ENCODE peak calls at places on chromosomes 11 and 22, in five cellular contexts. One of them, this sample, is unnamed.

GRCh38 chr11:76695767-76696166 is 25.2 kb upstream of the LRRC32 start:
- DNase-seq in iPS DF 6.9: no peak
- DNase-seq in AG10803: no peak
- DNase-seq in HAP-1: no peak
- DNase-seq in body of pancreas: no peak
- DNase-seq in this sample: no peak

GRCh38 chr22:26744892-26745808 is 87.8 kb downstream of the MIAT start:
- DNase-seq in iPS DF 6.9: no peak
- DNase-seq in AG10803: no peak
- DNase-seq in HAP-1: no peak
- DNase-seq in body of pancreas: no peak
- DNase-seq in this sample: peak; percentile 19

GRCh38 chr11:35030716-35031213 is 108.2 kb upstream of the CD44 start:
- DNase-seq in iPS DF 6.9: no peak
- DNase-seq in AG10803: peak; percentile 90
- DNase-seq in HAP-1: no peak
- DNase-seq in body of pancreas: no peak
- DNase-seq in this sample: no peak

GRCh38 chr11:14237333-14237988 is 121.5 kb downstream of the RRAS2 start:
- DNase-seq in iPS DF 6.9: no peak
- DNase-seq in AG10803: no peak
- DNase-seq in HAP-1: no peak
- DNase-seq in body of pancreas: no peak
- DNase-seq in this sample: no peak

GRCh38 chr11:115548878-115549528 is 44.8 kb upstream of the CADM1 start:
- DNase-seq in iPS DF 6.9: peak; percentile 75
- DNase-seq in AG10803: no peak
- DNase-seq in HAP-1: no peak
- DNase-seq in body of pancreas: peak; percentile 22
- DNase-seq in this sample: no peak

GRCh38 chr22:32745251-32745995 is 56.1 kb upstream of the TIMP3 start:
- DNase-seq in iPS DF 6.9: peak; percentile 4
- DNase-seq in AG10803: peak; percentile 66
- DNase-seq in HAP-1: no peak
- DNase-seq in body of pancreas: no peak
- DNase-seq in this sample: peak; percentile 48

GRCh38 chr22:38754247-38755154 is 1.3 kb downstream of the SUN2 start:
- DNase-seq in iPS DF 6.9: no peak
- DNase-seq in AG10803: peak; percentile 63
- DNase-seq in HAP-1: peak; percentile 51
- DNase-seq in body of pancreas: peak; percentile 87
- DNase-seq in this sample: peak; percentile 78

GRCh38 chr11:119108151-119108856 is 1.2 kb downstream of the C2CD2L start:
- DNase-seq in iPS DF 6.9: no peak
- DNase-seq in AG10803: peak; percentile 11
- DNase-seq in HAP-1: peak; percentile 84
- DNase-seq in body of pancreas: peak; percentile 46
- DNase-seq in this sample: no peak

GRCh38 chr11:66051371-66051765 is 796 bp upstream of the SF3B2 start:
- DNase-seq in iPS DF 6.9: no peak
- DNase-seq in AG10803: no peak
- DNase-seq in HAP-1: no peak
- DNase-seq in body of pancreas: no peak
- DNase-seq in this sample: no peak

GRCh38 chr11:124150684-124151083 is 32.5 kb upstream of the OR10D3 start:
- DNase-seq in iPS DF 6.9: no peak
- DNase-seq in AG10803: no peak
- DNase-seq in HAP-1: no peak
- DNase-seq in body of pancreas: no peak
- DNase-seq in this sample: no peak

GRCh38 chr22:20114506-20115475 is 1.1 kb upstream of the RANBP1 start:
- DNase-seq in iPS DF 6.9: no peak
- DNase-seq in AG10803: no peak
- DNase-seq in HAP-1: no peak
- DNase-seq in body of pancreas: no peak
- DNase-seq in this sample: no peak

GRCh38 chr11:82763167-82763566 is 29.5 kb upstream of the FAM181B start:
- DNase-seq in iPS DF 6.9: no peak
- DNase-seq in AG10803: no peak
- DNase-seq in HAP-1: no peak
- DNase-seq in body of pancreas: no peak
- DNase-seq in this sample: no peak

GRCh38 chr11:110279881-110280280 is 16.5 kb downstream of the RDX start:
- DNase-seq in iPS DF 6.9: no peak
- DNase-seq in AG10803: no peak
- DNase-seq in HAP-1: no peak
- DNase-seq in body of pancreas: no peak
- DNase-seq in this sample: no peak

GRCh38 chr22:37263966-37264887 is 18.1 kb upstream of the CYTH4 start:
- DNase-seq in iPS DF 6.9: no peak
- DNase-seq in AG10803: no peak
- DNase-seq in HAP-1: no peak
- DNase-seq in body of pancreas: no peak
- DNase-seq in this sample: no peak

GRCh38 chr11:110381214-110381613 is 48.5 kb upstream of the FDX1 start:
- DNase-seq in iPS DF 6.9: no peak
- DNase-seq in AG10803: no peak
- DNase-seq in HAP-1: no peak
- DNase-seq in body of pancreas: no peak
- DNase-seq in this sample: no peak

GRCh38 chr11:70661763-70662501 is 263.6 kb downstream of the CTTN start:
- DNase-seq in iPS DF 6.9: no peak
- DNase-seq in AG10803: peak; percentile 22
- DNase-seq in HAP-1: no peak
- DNase-seq in body of pancreas: no peak
- DNase-seq in this sample: peak; percentile 33

GRCh38 chr11:75281469-75282095 is 41.0 kb downstream of the TPBGL start:
- DNase-seq in iPS DF 6.9: no peak
- DNase-seq in AG10803: no peak
- DNase-seq in HAP-1: no peak
- DNase-seq in body of pancreas: no peak
- DNase-seq in this sample: no peak

GRCh38 chr22:24445481-24446290 is 18.3 kb downstream of the ADORA2A start:
- DNase-seq in iPS DF 6.9: no peak
- DNase-seq in AG10803: no peak
- DNase-seq in HAP-1: no peak
- DNase-seq in body of pancreas: no peak
- DNase-seq in this sample: no peak

GRCh38 chr11:13837286-13837685 is 125.2 kb upstream of the SPON1 start:
- DNase-seq in iPS DF 6.9: no peak
- DNase-seq in AG10803: no peak
- DNase-seq in HAP-1: no peak
- DNase-seq in body of pancreas: no peak
- DNase-seq in this sample: no peak

GRCh38 chr22:27170491-27170890 is 513.1 kb downstream of the MIAT start:
- DNase-seq in iPS DF 6.9: no peak
- DNase-seq in AG10803: peak; percentile 99
- DNase-seq in HAP-1: no peak
- DNase-seq in body of pancreas: no peak
- DNase-seq in this sample: no peak

GRCh38 chr11:67582026-67582425 is 1.6 kb upstream of the GSTP1 start:
- DNase-seq in iPS DF 6.9: no peak
- DNase-seq in AG10803: no peak
- DNase-seq in HAP-1: no peak
- DNase-seq in body of pancreas: no peak
- DNase-seq in this sample: no peak

GRCh38 chr11:66126808-66127555 is 56.9 kb downstream of the PACS1 start:
- DNase-seq in iPS DF 6.9: no peak
- DNase-seq in AG10803: peak; percentile 80
- DNase-seq in HAP-1: peak; percentile 38
- DNase-seq in body of pancreas: no peak
- DNase-seq in this sample: peak; percentile 86

GRCh38 chr22:42646569-42647525 is 2.3 kb downstream of the CYB5R3 start:
- DNase-seq in iPS DF 6.9: no peak
- DNase-seq in AG10803: peak; percentile 33
- DNase-seq in HAP-1: no peak
- DNase-seq in body of pancreas: peak; percentile 63
- DNase-seq in this sample: peak; percentile 49

GRCh38 chr22:42905702-42906183 is 48.7 kb upstream of the ARFGAP3 start:
- DNase-seq in iPS DF 6.9: no peak
- DNase-seq in AG10803: no peak
- DNase-seq in HAP-1: no peak
- DNase-seq in body of pancreas: peak; percentile 98
- DNase-seq in this sample: no peak

GRCh38 chr22:46830001-46830715 is 67.7 kb downstream of the TBC1D22A start:
- DNase-seq in iPS DF 6.9: no peak
- DNase-seq in AG10803: peak; percentile 73
- DNase-seq in HAP-1: peak; percentile 53
- DNase-seq in body of pancreas: no peak
- DNase-seq in this sample: no peak

GRCh38 chr11:2551131-2551530 is 106.3 kb downstream of the KCNQ1 start:
- DNase-seq in iPS DF 6.9: no peak
- DNase-seq in AG10803: no peak
- DNase-seq in HAP-1: no peak
- DNase-seq in body of pancreas: no peak
- DNase-seq in this sample: no peak

GRCh38 chr11:23310276-23310675 is 450.0 kb upstream of the CCDC179 start:
- DNase-seq in iPS DF 6.9: no peak
- DNase-seq in AG10803: peak; percentile 42
- DNase-seq in HAP-1: no peak
- DNase-seq in body of pancreas: no peak
- DNase-seq in this sample: peak; percentile 39

DNA sequence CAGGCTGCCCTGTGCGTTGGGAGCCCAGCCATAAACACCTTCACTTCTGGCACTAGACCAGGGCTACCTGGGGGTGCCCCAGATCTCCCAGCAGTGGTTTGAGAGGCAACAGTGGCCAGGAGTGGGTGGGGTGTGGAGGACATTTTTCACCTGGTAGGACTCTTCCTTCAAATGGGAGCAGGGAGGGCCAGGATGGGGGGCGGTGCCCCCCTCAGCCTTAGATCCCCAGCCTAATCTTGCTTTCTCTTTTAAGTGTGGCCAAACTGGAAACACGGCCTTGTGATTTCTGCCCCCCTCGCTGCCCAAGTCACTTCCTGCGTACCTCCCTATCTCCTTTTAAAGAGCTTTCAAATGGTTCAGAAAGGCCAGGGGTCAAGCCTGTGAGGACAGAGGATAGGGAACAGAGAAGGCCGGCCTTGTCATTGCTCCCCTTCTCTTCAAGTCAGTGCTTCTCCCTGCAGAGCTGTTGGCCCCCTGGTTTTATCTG is 799 bp downstream of the KCNJ5 start:
- DNase-seq in iPS DF 6.9: no peak
- DNase-seq in AG10803: no peak
- DNase-seq in HAP-1: no peak
- DNase-seq in body of pancreas: peak; percentile 56
- DNase-seq in this sample: peak; percentile 68
- H3K4me3 ChIP-seq in iPS DF 6.9: no peak overlapping the region
- H3K4me3 ChIP-seq in AG10803: no peak overlapping the region
- H3K4me3 ChIP-seq in HAP-1: no peak overlapping the region
- H3K4me3 ChIP-seq in body of pancreas: no peak overlapping the region
- H3K4me3 ChIP-seq in this sample: peak overlapping the region; percentile 76

GRCh38 chr11:702731-703461 is 3.1 kb upstream of the EPS8L2 start:
- DNase-seq in iPS DF 6.9: no peak
- DNase-seq in AG10803: no peak
- DNase-seq in HAP-1: no peak
- DNase-seq in body of pancreas: peak; percentile 64
- DNase-seq in this sample: no peak
- H3K4me3 ChIP-seq in iPS DF 6.9: no peak overlapping the region
- H3K4me3 ChIP-seq in AG10803: no peak overlapping the region
- H3K4me3 ChIP-seq in HAP-1: no peak overlapping the region
- H3K4me3 ChIP-seq in body of pancreas: no peak overlapping the region
- H3K4me3 ChIP-seq in this sample: no peak overlapping the region

DNA sequence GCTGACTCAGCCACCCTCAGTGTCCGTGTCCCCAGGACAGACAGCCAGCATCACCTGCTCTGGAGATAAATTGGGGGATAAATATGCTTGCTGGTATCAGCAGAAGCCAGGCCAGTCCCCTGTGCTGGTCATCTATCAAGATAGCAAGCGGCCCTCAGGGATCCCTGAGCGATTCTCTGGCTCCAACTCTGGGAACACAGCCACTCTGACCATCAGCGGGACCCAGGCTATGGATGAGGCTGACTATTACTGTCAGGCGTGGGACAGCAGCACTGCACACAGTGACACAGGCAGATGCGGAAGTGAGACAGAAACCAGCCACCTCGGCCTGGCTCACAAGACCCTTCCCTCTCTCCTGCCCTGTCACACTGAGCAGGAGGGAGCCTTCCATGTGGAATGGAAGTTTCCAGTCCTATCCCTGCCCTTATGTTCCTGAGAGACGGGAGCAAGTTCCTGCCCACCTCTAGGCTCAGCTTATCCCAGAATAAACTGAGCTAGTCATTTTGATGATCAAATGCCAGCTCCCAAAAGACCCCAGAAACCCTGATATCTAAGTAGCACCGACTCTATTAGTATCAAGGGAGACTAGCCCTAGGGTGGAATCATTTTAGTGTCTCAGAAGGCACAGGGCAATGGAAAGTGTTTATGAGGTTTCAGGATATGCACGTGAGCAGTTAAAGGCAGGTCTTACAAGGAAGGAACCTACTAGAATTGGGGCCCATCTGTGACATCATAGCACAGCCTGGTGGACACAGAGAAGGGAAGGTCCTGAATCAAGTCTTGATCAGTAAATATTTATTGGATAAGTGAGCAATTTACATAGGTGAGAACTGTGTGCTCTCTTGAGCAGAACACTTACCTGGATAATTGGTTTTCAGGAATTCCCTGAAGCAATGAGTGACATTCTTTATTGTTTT is 6.2 kb upstream of the IGLL5 start:
- DNase-seq in iPS DF 6.9: no peak
- DNase-seq in AG10803: no peak
- DNase-seq in HAP-1: no peak
- DNase-seq in body of pancreas: no peak
- DNase-seq in this sample: no peak
- H3K4me3 ChIP-seq in iPS DF 6.9: no peak overlapping the region
- H3K4me3 ChIP-seq in AG10803: no peak overlapping the region
- H3K4me3 ChIP-seq in HAP-1: no peak overlapping the region
- H3K4me3 ChIP-seq in body of pancreas: no peak overlapping the region
- H3K4me3 ChIP-seq in this sample: no peak overlapping the region

GRCh38 chr11:83881428-83881827 is 595.3 kb upstream of the CCDC90B start:
- DNase-seq in iPS DF 6.9: no peak
- DNase-seq in AG10803: no peak
- DNase-seq in HAP-1: no peak
- DNase-seq in body of pancreas: no peak
- DNase-seq in this sample: no peak
- H3K4me3 ChIP-seq in iPS DF 6.9: no peak overlapping the region
- H3K4me3 ChIP-seq in AG10803: no peak overlapping the region
- H3K4me3 ChIP-seq in HAP-1: no peak overlapping the region
- H3K4me3 ChIP-seq in body of pancreas: no peak overlapping the region
- H3K4me3 ChIP-seq in this sample: no peak overlapping the region

This sample was measured in cardiac muscle cell.